ENCODE peak calls at places on chromosomes 3 and 15, in five cellular contexts. One of them, this sample, is unnamed.

GRCh38 chr15:89165677-89166076 is 55.7 kb downstream of the RLBP1 start:
- DNase-seq in SK-N-SH: no peak
- DNase-seq in HepG2: peak
- DNase-seq in H1: no peak
- DNase-seq in K562: no peak
- DNase-seq in this sample: no peak

GRCh38 chr15:47409601-47410000 is 307.7 kb upstream of the SEMA6D start:
- DNase-seq in SK-N-SH: no peak
- DNase-seq in H1: no peak
- DNase-seq in K562: no peak
- DNase-seq in HepG2: no peak
- DNase-seq in this sample: no peak

GRCh38 chr3:41715376-41715775 is 246.5 kb downstream of the ULK4 start:
- DNase-seq in SK-N-SH: no peak
- DNase-seq in K562: no peak
- DNase-seq in HepG2: no peak
- DNase-seq in H1: no peak
- DNase-seq in this sample: peak

GRCh38 chr3:163953526-163953925 is 1124.8 kb downstream of the SI start:
- DNase-seq in H1: no peak
- DNase-seq in SK-N-SH: no peak
- DNase-seq in K562: no peak
- DNase-seq in HepG2: no peak
- DNase-seq in this sample: no peak

GRCh38 chr3:121232309-121233225 is 313.2 kb downstream of the POLQ start:
- DNase-seq in SK-N-SH: no peak
- DNase-seq in K562: no peak
- DNase-seq in HepG2: no peak
- DNase-seq in H1: no peak
- DNase-seq in this sample: no peak

GRCh38 chr3:46094506-46094905 is 67.2 kb upstream of the XCR1 start:
- DNase-seq in HepG2: no peak
- DNase-seq in K562: no peak
- DNase-seq in H1: no peak
- DNase-seq in SK-N-SH: no peak
- DNase-seq in this sample: no peak

GRCh38 chr15:43775411-43775965 is 1.3 kb downstream of the ELL3 start:
- DNase-seq in K562: peak
- DNase-seq in SK-N-SH: peak
- DNase-seq in HepG2: peak
- DNase-seq in H1: peak
- DNase-seq in this sample: no peak

GRCh38 chr3:150887031-150887430 is 18.2 kb downstream of the MINDY4B start:
- DNase-seq in K562: no peak
- DNase-seq in HepG2: no peak
- DNase-seq in H1: no peak
- DNase-seq in SK-N-SH: no peak
- DNase-seq in this sample: no peak

GRCh38 chr3:111723293-111723963 is 128.3 kb upstream of the ZBED2 start:
- DNase-seq in H1: no peak
- DNase-seq in HepG2: no peak
- DNase-seq in K562: no peak
- DNase-seq in SK-N-SH: no peak
- DNase-seq in this sample: no peak

GRCh38 chr3:18134386-18135082 is 290.6 kb downstream of the SATB1 start:
- DNase-seq in SK-N-SH: no peak
- DNase-seq in HepG2: no peak
- DNase-seq in H1: no peak
- DNase-seq in K562: no peak
- DNase-seq in this sample: no peak

GRCh38 chr15:42729409-42729808 is 7.5 kb downstream of the CDAN1 start:
- DNase-seq in H1: no peak
- DNase-seq in K562: no peak
- DNase-seq in SK-N-SH: peak
- DNase-seq in HepG2: no peak
- DNase-seq in this sample: no peak

GRCh38 chr15:74252291-74253080 is 16.4 kb downstream of the CCDC33 start:
- DNase-seq in H1: no peak
- DNase-seq in HepG2: no peak
- DNase-seq in K562: no peak
- DNase-seq in SK-N-SH: no peak
- DNase-seq in this sample: no peak

GRCh38 chr3:5298453-5298852 is 110.9 kb downstream of the EDEM1 start:
- DNase-seq in HepG2: no peak
- DNase-seq in SK-N-SH: no peak
- DNase-seq in H1: no peak
- DNase-seq in K562: no peak
- DNase-seq in this sample: no peak

GRCh38 chr3:7764091-7764490 is 737.5 kb upstream of the LMCD1 start:
- DNase-seq in K562: no peak
- DNase-seq in H1: no peak
- DNase-seq in HepG2: no peak
- DNase-seq in SK-N-SH: no peak
- DNase-seq in this sample: no peak

GRCh38 chr3:149552700-149553099 is 78.2 kb downstream of the TM4SF4 start:
- DNase-seq in SK-N-SH: no peak
- DNase-seq in HepG2: no peak
- DNase-seq in K562: no peak
- DNase-seq in H1: no peak
- DNase-seq in this sample: no peak

GRCh38 chr15:40252438-40253178 is 13.7 kb downstream of the PAK6 start:
- DNase-seq in H1: no peak
- DNase-seq in SK-N-SH: peak
- DNase-seq in HepG2: no peak
- DNase-seq in K562: no peak
- DNase-seq in this sample: peak
- TF ChIP-seq JUND in H1: no peak
- TF ChIP-seq JUND in SK-N-SH: no peak
- TF ChIP-seq JUND in HepG2: no peak
- TF ChIP-seq JUND in K562: no peak
- TF ChIP-seq JUND in this sample: no peak

GRCh38 chr3:58177747-58178527 is 32.8 kb downstream of the DNASE1L3 start:
- DNase-seq in SK-N-SH: peak
- DNase-seq in K562: peak
- DNase-seq in H1: peak
- DNase-seq in HepG2: peak
- DNase-seq in this sample: peak
- TF ChIP-seq JUND in SK-N-SH: no peak
- TF ChIP-seq JUND in K562: no peak
- TF ChIP-seq JUND in H1: no peak
- TF ChIP-seq JUND in HepG2: no peak
- TF ChIP-seq JUND in this sample: no peak

DNA sequence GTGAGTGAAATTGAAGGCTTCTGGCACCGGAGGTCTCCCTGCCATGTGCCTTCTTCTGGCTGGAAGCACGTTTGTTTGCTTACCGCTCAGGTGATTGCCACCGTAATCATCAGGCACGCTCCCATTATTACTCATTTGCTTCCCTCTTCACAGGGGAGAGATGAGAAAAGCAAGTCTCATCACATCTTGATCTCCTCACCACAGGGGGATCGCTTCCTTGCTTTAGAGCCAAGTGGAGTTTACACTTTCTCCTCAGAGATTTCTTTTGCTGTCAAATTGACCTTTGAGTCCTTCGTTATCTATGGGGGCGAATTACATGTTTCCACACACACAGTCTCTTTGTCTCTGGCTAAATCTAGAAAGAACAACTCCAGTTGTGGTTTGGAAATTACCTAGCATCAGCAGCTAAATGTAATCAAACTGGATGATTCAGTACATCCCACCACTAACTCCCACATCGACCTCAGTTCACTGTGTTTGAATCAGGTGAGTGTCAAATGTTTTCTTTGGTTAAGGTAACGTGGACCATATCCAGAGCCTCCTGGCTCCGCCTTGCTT is 421.9 kb upstream of the GOLIM4 start:
- DNase-seq in SK-N-SH: no peak
- DNase-seq in H1: no peak
- DNase-seq in K562: no peak
- DNase-seq in HepG2: peak
- DNase-seq in this sample: no peak
- TF ChIP-seq JUND in SK-N-SH: no peak
- TF ChIP-seq JUND in H1: no peak
- TF ChIP-seq JUND in K562: no peak
- TF ChIP-seq JUND in HepG2: no peak
- TF ChIP-seq JUND in this sample: no peak

DNA sequence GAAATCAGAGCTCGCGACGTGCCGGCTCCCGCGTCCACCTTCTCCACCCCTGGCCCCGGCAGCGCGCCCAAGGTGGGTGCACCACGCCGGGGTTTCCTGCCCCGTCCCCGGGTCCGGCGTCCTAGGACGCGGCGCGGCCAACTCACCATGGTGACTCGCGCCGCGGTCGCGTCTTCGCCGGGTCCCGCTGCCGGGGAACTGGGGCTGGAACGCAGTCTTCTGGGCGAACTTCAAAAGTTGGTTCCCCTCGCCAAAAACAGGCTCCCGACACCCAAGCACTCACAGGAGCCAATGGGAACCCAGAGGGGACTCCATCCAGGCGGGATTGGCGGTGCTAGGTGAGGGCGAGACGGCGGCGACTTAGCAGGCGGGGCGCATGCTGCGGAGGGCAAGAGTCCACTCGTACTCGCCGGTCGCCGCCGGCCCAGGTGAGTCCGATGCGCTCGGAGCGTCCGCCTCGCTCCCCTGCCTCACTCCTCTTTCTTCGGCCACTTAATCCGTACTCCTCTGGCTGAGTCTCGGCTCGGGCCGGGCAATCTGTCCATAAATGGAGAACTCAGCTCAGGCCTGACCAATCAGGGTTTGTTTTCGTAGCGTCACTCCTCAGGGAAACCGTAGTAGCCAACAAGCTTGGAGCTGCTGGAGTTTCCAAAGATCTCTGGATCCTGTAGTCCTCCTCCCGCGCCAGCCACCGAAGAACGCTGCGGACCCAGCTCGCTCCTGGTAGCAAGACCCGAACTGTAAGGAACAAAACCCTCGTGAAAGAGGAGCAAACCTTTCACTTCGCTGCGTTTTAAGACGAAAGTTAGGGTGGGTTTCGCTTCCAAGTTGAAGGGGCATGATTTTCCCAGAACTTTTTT is at the start of gene MYO1E:
- DNase-seq in H1: peak
- DNase-seq in SK-N-SH: peak
- DNase-seq in HepG2: peak
- DNase-seq in K562: no peak
- DNase-seq in this sample: peak
- TF ChIP-seq JUND in H1: no peak
- TF ChIP-seq JUND in SK-N-SH: no peak
- TF ChIP-seq JUND in HepG2: peak
- TF ChIP-seq JUND in K562: no peak
- TF ChIP-seq JUND in this sample: no peak

GRCh38 chr3:188106454-188106853 is 47.5 kb upstream of the LPP start:
- DNase-seq in H1: no peak
- DNase-seq in K562: no peak
- DNase-seq in SK-N-SH: no peak
- DNase-seq in HepG2: peak
- DNase-seq in this sample: no peak

GRCh38 chr3:188113761-188114160 is 40.2 kb upstream of the LPP start:
- DNase-seq in K562: no peak
- DNase-seq in SK-N-SH: no peak
- DNase-seq in H1: no peak
- DNase-seq in HepG2: no peak
- DNase-seq in this sample: no peak

GRCh38 chr3:188106898-188107684 is 46.9 kb upstream of the LPP start:
- DNase-seq in SK-N-SH: no peak
- DNase-seq in K562: no peak
- DNase-seq in H1: no peak
- DNase-seq in HepG2: no peak
- DNase-seq in this sample: no peak

GRCh38 chr3:188108703-188109412 is 45.1 kb upstream of the LPP start:
- DNase-seq in HepG2: no peak
- DNase-seq in SK-N-SH: no peak
- DNase-seq in H1: no peak
- DNase-seq in K562: no peak
- DNase-seq in this sample: no peak

GRCh38 chr3:188111002-188111584 is 42.9 kb upstream of the LPP start:
- DNase-seq in HepG2: peak
- DNase-seq in K562: no peak
- DNase-seq in SK-N-SH: no peak
- DNase-seq in H1: no peak
- DNase-seq in this sample: no peak
- TF ChIP-seq JUND in HepG2: no peak
- TF ChIP-seq JUND in K562: no peak
- TF ChIP-seq JUND in SK-N-SH: no peak
- TF ChIP-seq JUND in H1: no peak
- TF ChIP-seq JUND in this sample: no peak